ENCODE peak calls at places on chromosomes 11 and 22, in six cellular contexts. H is activated T-helper 1 cell treated with anti-CD3 and anti-CD28 coated beads, Interleukin-12 subunit alpha, Interleukin-12 subunit beta, Interleukin-2, Interleukin-4 antibody, amounts not matched to agents 30 ng/mL and 10 ng/mL and 1 ng/mL, durations not matched to agents 14 hours and 24 hours and 36 hours; L is Panc1; Y is nucleus accumbens; J is HTR-8/SVneo; N is Ammon's horn. M is an unnamed sample.

GRCh38 chr11:47415949-47416472 is 7.6 kb downstream of the SLC39A13 start:
- DNase-seq in H (no peak), L (peak; percentile 18), Y (no peak), J (peak; percentile 94), N (no peak), M (peak; percentile 94)

GRCh38 chr11:73866586-73866996 is 10.1 kb downstream of the COA4 start:
- DNase-seq in H (no peak), L (peak; percentile 80), Y (no peak), J (peak; percentile 90), N (no peak), M (no peak)

GRCh38 chr22:30948930-30949342 is 19.6 kb downstream of the MORC2 start:
- DNase-seq in H (no peak), L (no peak), Y (no peak), J (no peak), N (no peak), M (no peak)

GRCh38 chr22:22692707-22693530 is 48.5 kb downstream of the GGTLC2 start:
- DNase-seq in H (peak; percentile 21), L (no peak), Y (no peak), J (no peak), N (no peak), M (no peak)

GRCh38 chr11:117415358-117415896 is 87.8 kb downstream of the CEP164 start:
- DNase-seq in H (no peak), L (no peak), Y (no peak), J (no peak), N (no peak), M (no peak)

GRCh38 chr11:86205415-86206268 is 38.9 kb upstream of the EED start:
- DNase-seq in H (no peak), L (no peak), Y (no peak), J (no peak), N (peak; percentile 53), M (no peak)

GRCh38 chr11:18699269-18699596 is 654 bp downstream of the TMEM86A start:
- DNase-seq in H (no peak), L (no peak), Y (no peak), J (no peak), N (no peak), M (no peak)

GRCh38 chr22:50267591-50268390 is 2.4 kb downstream of the MAPK11 start:
- DNase-seq in H (peak; percentile 45), L (no peak), Y (peak; percentile 57), J (no peak), N (peak; percentile 51), M (no peak)

GRCh38 chr11:225734-226453 is 10.2 kb downstream of the SIRT3 start:
- DNase-seq in H (no peak), L (no peak), Y (no peak), J (no peak), N (no peak), M (no peak)

GRCh38 chr11:68040121-68040956 is 1.5 kb downstream of the TCIRG1 start:
- DNase-seq in H (peak; percentile 55), L (no peak), Y (no peak), J (no peak), N (no peak), M (no peak)

GRCh38 chr11:19988598-19988997 is 171.7 kb downstream of the DBX1 start:
- DNase-seq in H (no peak), L (no peak), Y (no peak), J (no peak), N (peak; percentile 78), M (no peak)

GRCh38 chr11:28799316-28799715 is 691.1 kb downstream of the METTL15 start:
- DNase-seq in H (no peak), L (no peak), Y (no peak), J (no peak), N (no peak), M (no peak)

GRCh38 chr22:39135092-39135896 is 17.2 kb downstream of the CBX7 start:
- DNase-seq in H (no peak), L (no peak), Y (no peak), J (peak; percentile 42), N (no peak), M (no peak)